ENCODE peak calls at places on chromosome 1, in ten cellular contexts. One of them, this sample, is unnamed.

GRCh38 chr1:84996846-84997666 is at the start of gene MCOLN2:
- DNase-seq in aorta: no peak
- DNase-seq in right cardiac atrium: peak; percentile 64
- DNase-seq in cardiac muscle cell: peak; percentile 69
- DNase-seq in effector memory CD4-positive, alpha-beta T cell: peak; percentile 36
- DNase-seq in hepatocyte: peak; percentile 49
- DNase-seq in neural progenitor cell: peak; percentile 86
- DNase-seq in Peyer's patch: peak; percentile 70
- DNase-seq in foreskin keratinocyte: no peak
- DNase-seq in AG04450: no peak
- DNase-seq in this sample: no peak

GRCh38 chr1:64822621-64823020 is 77.7 kb downstream of the RAVER2 start:
- DNase-seq in hepatocyte: no peak
- DNase-seq in foreskin keratinocyte: peak; percentile 11
- DNase-seq in right cardiac atrium: no peak
- DNase-seq in cardiac muscle cell: no peak
- DNase-seq in effector memory CD4-positive, alpha-beta T cell: no peak
- DNase-seq in aorta: no peak
- DNase-seq in neural progenitor cell: no peak
- DNase-seq in Peyer's patch: no peak
- DNase-seq in AG04450: no peak
- DNase-seq in this sample: no peak

GRCh38 chr1:145981299-145981600 is 15.1 kb downstream of the TXNIP start:
- DNase-seq in foreskin keratinocyte: no peak
- DNase-seq in AG04450: no peak
- DNase-seq in aorta: no peak
- DNase-seq in Peyer's patch: peak; percentile 49
- DNase-seq in right cardiac atrium: no peak
- DNase-seq in neural progenitor cell: no peak
- DNase-seq in hepatocyte: no peak
- DNase-seq in cardiac muscle cell: no peak
- DNase-seq in effector memory CD4-positive, alpha-beta T cell: no peak
- DNase-seq in this sample: no peak

GRCh38 chr1:190353538-190354101 is 124.0 kb downstream of the BRINP3 start:
- DNase-seq in Peyer's patch: no peak
- DNase-seq in right cardiac atrium: no peak
- DNase-seq in neural progenitor cell: no peak
- DNase-seq in hepatocyte: no peak
- DNase-seq in cardiac muscle cell: no peak
- DNase-seq in AG04450: no peak
- DNase-seq in effector memory CD4-positive, alpha-beta T cell: no peak
- DNase-seq in aorta: no peak
- DNase-seq in foreskin keratinocyte: no peak
- DNase-seq in this sample: no peak

GRCh38 chr1:197140123-197140522 is 6.3 kb downstream of the ASPM start:
- DNase-seq in hepatocyte: no peak
- DNase-seq in cardiac muscle cell: no peak
- DNase-seq in effector memory CD4-positive, alpha-beta T cell: no peak
- DNase-seq in Peyer's patch: no peak
- DNase-seq in right cardiac atrium: no peak
- DNase-seq in neural progenitor cell: no peak
- DNase-seq in aorta: no peak
- DNase-seq in AG04450: no peak
- DNase-seq in foreskin keratinocyte: no peak
- DNase-seq in this sample: no peak

GRCh38 chr1:180981596-180982387 is 40.9 kb downstream of the STX6 start:
- DNase-seq in hepatocyte: no peak
- DNase-seq in Peyer's patch: peak; percentile 65
- DNase-seq in effector memory CD4-positive, alpha-beta T cell: no peak
- DNase-seq in AG04450: no peak
- DNase-seq in neural progenitor cell: peak; percentile 48
- DNase-seq in foreskin keratinocyte: no peak
- DNase-seq in cardiac muscle cell: peak; percentile 6
- DNase-seq in right cardiac atrium: no peak
- DNase-seq in aorta: no peak
- DNase-seq in this sample: no peak

GRCh38 chr1:98793136-98793535 is 131.6 kb downstream of the SNX7 start:
- DNase-seq in effector memory CD4-positive, alpha-beta T cell: no peak
- DNase-seq in hepatocyte: no peak
- DNase-seq in AG04450: no peak
- DNase-seq in foreskin keratinocyte: no peak
- DNase-seq in right cardiac atrium: no peak
- DNase-seq in Peyer's patch: no peak
- DNase-seq in cardiac muscle cell: no peak
- DNase-seq in aorta: no peak
- DNase-seq in neural progenitor cell: no peak
- DNase-seq in this sample: no peak

GRCh38 chr1:31843506-31843905 is 27.7 kb upstream of the SPOCD1 start:
- DNase-seq in cardiac muscle cell: no peak
- DNase-seq in hepatocyte: no peak
- DNase-seq in neural progenitor cell: no peak
- DNase-seq in right cardiac atrium: no peak
- DNase-seq in aorta: no peak
- DNase-seq in Peyer's patch: peak; percentile 29
- DNase-seq in foreskin keratinocyte: peak; percentile 44
- DNase-seq in AG04450: peak; percentile 10
- DNase-seq in effector memory CD4-positive, alpha-beta T cell: no peak
- DNase-seq in this sample: peak; percentile 22

GRCh38 chr1:247551716-247552115 is 2.8 kb downstream of the GCSAML start:
- DNase-seq in right cardiac atrium: no peak
- DNase-seq in foreskin keratinocyte: no peak
- DNase-seq in AG04450: no peak
- DNase-seq in Peyer's patch: no peak
- DNase-seq in effector memory CD4-positive, alpha-beta T cell: no peak
- DNase-seq in hepatocyte: peak; percentile 45
- DNase-seq in aorta: no peak
- DNase-seq in cardiac muscle cell: no peak
- DNase-seq in neural progenitor cell: no peak
- DNase-seq in this sample: no peak

GRCh38 chr1:8055973-8056372 is 29.9 kb upstream of the ERRFI1 start:
- DNase-seq in cardiac muscle cell: no peak
- DNase-seq in neural progenitor cell: no peak
- DNase-seq in hepatocyte: no peak
- DNase-seq in aorta: no peak
- DNase-seq in foreskin keratinocyte: peak; percentile 94
- DNase-seq in AG04450: no peak
- DNase-seq in Peyer's patch: no peak
- DNase-seq in effector memory CD4-positive, alpha-beta T cell: no peak
- DNase-seq in right cardiac atrium: no peak
- DNase-seq in this sample: peak; percentile 66

GRCh38 chr1:67393240-67393639 is 37.0 kb downstream of the SERBP1 start:
- DNase-seq in aorta: peak; percentile 78
- DNase-seq in effector memory CD4-positive, alpha-beta T cell: no peak
- DNase-seq in foreskin keratinocyte: no peak
- DNase-seq in neural progenitor cell: no peak
- DNase-seq in AG04450: no peak
- DNase-seq in hepatocyte: peak; percentile 10
- DNase-seq in cardiac muscle cell: peak; percentile 41
- DNase-seq in right cardiac atrium: peak; percentile 58
- DNase-seq in Peyer's patch: no peak
- DNase-seq in this sample: no peak

GRCh38 chr1:98086156-98086555 is 165.3 kb upstream of the DPYD start:
- DNase-seq in hepatocyte: no peak
- DNase-seq in aorta: no peak
- DNase-seq in effector memory CD4-positive, alpha-beta T cell: no peak
- DNase-seq in right cardiac atrium: no peak
- DNase-seq in Peyer's patch: no peak
- DNase-seq in foreskin keratinocyte: peak; percentile 63
- DNase-seq in neural progenitor cell: no peak
- DNase-seq in cardiac muscle cell: no peak
- DNase-seq in AG04450: peak; percentile 49
- DNase-seq in this sample: no peak

GRCh38 chr1:100794719-100795645 is 75.4 kb downstream of the VCAM1 start:
- DNase-seq in neural progenitor cell: no peak
- DNase-seq in foreskin keratinocyte: no peak
- DNase-seq in cardiac muscle cell: no peak
- DNase-seq in AG04450: no peak
- DNase-seq in hepatocyte: no peak
- DNase-seq in Peyer's patch: no peak
- DNase-seq in aorta: no peak
- DNase-seq in effector memory CD4-positive, alpha-beta T cell: no peak
- DNase-seq in right cardiac atrium: no peak
- DNase-seq in this sample: no peak

GRCh38 chr1:38047603-38048146 is 1.1 kb upstream of the POU3F1 start:
- DNase-seq in hepatocyte: no peak
- DNase-seq in foreskin keratinocyte: peak; percentile 50
- DNase-seq in AG04450: no peak
- DNase-seq in neural progenitor cell: peak; percentile 85
- DNase-seq in right cardiac atrium: no peak
- DNase-seq in effector memory CD4-positive, alpha-beta T cell: no peak
- DNase-seq in cardiac muscle cell: peak; percentile 68
- DNase-seq in aorta: no peak
- DNase-seq in Peyer's patch: no peak
- DNase-seq in this sample: no peak

GRCh38 chr1:224958490-224958889 is 29.0 kb downstream of the DNAH14 start:
- DNase-seq in right cardiac atrium: no peak
- DNase-seq in effector memory CD4-positive, alpha-beta T cell: no peak
- DNase-seq in neural progenitor cell: no peak
- DNase-seq in Peyer's patch: no peak
- DNase-seq in aorta: no peak
- DNase-seq in cardiac muscle cell: no peak
- DNase-seq in foreskin keratinocyte: no peak
- DNase-seq in hepatocyte: no peak
- DNase-seq in AG04450: no peak
- DNase-seq in this sample: no peak

GRCh38 chr1:182699673-182700350 is 15.4 kb upstream of the RGS8 start:
- DNase-seq in AG04450: no peak
- DNase-seq in cardiac muscle cell: peak; percentile 22
- DNase-seq in Peyer's patch: no peak
- DNase-seq in neural progenitor cell: peak; percentile 74
- DNase-seq in effector memory CD4-positive, alpha-beta T cell: no peak
- DNase-seq in right cardiac atrium: peak; percentile 62
- DNase-seq in foreskin keratinocyte: no peak
- DNase-seq in hepatocyte: peak; percentile 23
- DNase-seq in aorta: no peak
- DNase-seq in this sample: no peak

GRCh38 chr1:203075249-203076030 is 10.4 kb downstream of the MYOG start:
- DNase-seq in effector memory CD4-positive, alpha-beta T cell: no peak
- DNase-seq in AG04450: no peak
- DNase-seq in neural progenitor cell: peak; percentile 57
- DNase-seq in cardiac muscle cell: no peak
- DNase-seq in Peyer's patch: no peak
- DNase-seq in foreskin keratinocyte: no peak
- DNase-seq in right cardiac atrium: no peak
- DNase-seq in hepatocyte: no peak
- DNase-seq in aorta: no peak
- DNase-seq in this sample: no peak

GRCh38 chr1:4741876-4742423 is 87.5 kb downstream of the AJAP1 start:
- DNase-seq in foreskin keratinocyte: no peak
- DNase-seq in right cardiac atrium: no peak
- DNase-seq in cardiac muscle cell: no peak
- DNase-seq in Peyer's patch: no peak
- DNase-seq in AG04450: no peak
- DNase-seq in neural progenitor cell: no peak
- DNase-seq in aorta: no peak
- DNase-seq in hepatocyte: no peak
- DNase-seq in effector memory CD4-positive, alpha-beta T cell: no peak
- DNase-seq in this sample: no peak
- H3K27ac ChIP-seq in foreskin keratinocyte: no peak overlapping the region
- H3K27ac ChIP-seq in right cardiac atrium: no peak overlapping the region
- H3K27ac ChIP-seq in cardiac muscle cell: no peak overlapping the region
- H3K27ac ChIP-seq in Peyer's patch: no peak overlapping the region
- H3K27ac ChIP-seq in AG04450: no peak overlapping the region
- H3K27ac ChIP-seq in neural progenitor cell: no peak overlapping the region
- H3K27ac ChIP-seq in aorta: no peak overlapping the region
- H3K27ac ChIP-seq in hepatocyte: no peak overlapping the region
- H3K27ac ChIP-seq in effector memory CD4-positive, alpha-beta T cell: no peak overlapping the region
- H3K27ac ChIP-seq in this sample: no peak overlapping the region

DNA sequence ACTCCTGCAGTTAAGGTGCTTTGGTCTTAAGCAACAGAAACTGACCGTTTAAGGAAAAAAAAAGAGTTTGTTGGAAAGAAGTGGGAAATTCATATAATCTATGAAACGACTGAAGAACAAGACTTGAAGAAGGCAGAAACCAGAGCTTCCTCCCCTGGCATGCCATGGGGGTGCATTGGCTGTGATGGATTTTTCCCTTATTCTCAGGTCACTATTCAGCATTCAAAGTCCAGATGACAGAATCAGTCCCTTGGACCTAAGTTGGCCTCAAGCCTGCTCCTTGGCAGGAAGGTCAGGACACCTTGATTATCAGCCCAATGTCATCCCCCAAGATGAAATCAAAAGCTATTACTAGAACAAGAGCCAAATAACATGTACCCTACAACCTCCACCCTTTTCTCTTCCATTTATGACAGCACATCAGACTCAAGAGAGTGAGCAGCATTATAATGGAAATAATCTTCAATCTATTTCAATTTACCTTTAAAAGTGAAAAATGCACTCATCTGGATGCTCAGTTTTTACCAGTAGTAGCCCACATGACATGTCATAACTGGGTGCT is 15.8 kb upstream of the TMEM9 start:
- DNase-seq in aorta: no peak
- DNase-seq in cardiac muscle cell: peak; percentile 11
- DNase-seq in foreskin keratinocyte: no peak
- DNase-seq in Peyer's patch: no peak
- DNase-seq in effector memory CD4-positive, alpha-beta T cell: no peak
- DNase-seq in AG04450: no peak
- DNase-seq in neural progenitor cell: no peak
- DNase-seq in right cardiac atrium: no peak
- DNase-seq in hepatocyte: no peak
- DNase-seq in this sample: no peak
- H3K27ac ChIP-seq in aorta: peak overlapping the region; percentile 29
- H3K27ac ChIP-seq in cardiac muscle cell: peak overlapping the region; percentile 89
- H3K27ac ChIP-seq in foreskin keratinocyte: no peak overlapping the region
- H3K27ac ChIP-seq in Peyer's patch: peak overlapping the region; percentile 95
- H3K27ac ChIP-seq in effector memory CD4-positive, alpha-beta T cell: no peak overlapping the region
- H3K27ac ChIP-seq in AG04450: no peak overlapping the region
- H3K27ac ChIP-seq in neural progenitor cell: no peak overlapping the region
- H3K27ac ChIP-seq in right cardiac atrium: peak overlapping the region; percentile 41
- H3K27ac ChIP-seq in hepatocyte: peak overlapping the region; percentile 60
- H3K27ac ChIP-seq in this sample: peak overlapping the region; percentile 87

DNA sequence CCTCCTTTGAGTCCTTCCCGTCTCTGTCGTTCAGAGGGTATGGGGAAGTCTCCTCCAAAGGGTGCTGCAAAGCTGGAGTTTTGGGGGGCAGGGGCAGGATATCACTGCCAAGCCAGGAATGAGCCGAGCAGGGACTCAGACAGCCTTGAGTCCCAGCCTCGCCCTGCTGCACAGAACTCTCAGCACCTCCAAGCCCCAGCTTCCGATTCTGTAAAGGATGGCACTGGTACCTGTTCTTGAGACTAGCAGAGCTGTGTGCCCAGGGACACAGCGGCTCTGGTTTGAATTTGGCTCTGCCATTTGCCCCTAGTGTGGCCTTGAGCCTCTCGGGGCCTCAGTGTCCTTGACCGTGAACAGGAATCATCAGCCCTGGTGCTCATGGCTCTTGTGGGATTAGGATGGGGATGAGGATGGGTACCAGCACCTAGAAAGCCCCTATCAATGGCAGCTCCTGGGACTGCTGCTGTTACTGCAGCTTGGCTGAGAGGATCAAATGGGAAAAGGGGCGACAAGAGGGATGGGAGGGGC is 1.5 kb upstream of the FBLIM1 start:
- DNase-seq in effector memory CD4-positive, alpha-beta T cell: no peak
- DNase-seq in AG04450: no peak
- DNase-seq in neural progenitor cell: no peak
- DNase-seq in foreskin keratinocyte: no peak
- DNase-seq in Peyer's patch: no peak
- DNase-seq in right cardiac atrium: no peak
- DNase-seq in cardiac muscle cell: no peak
- DNase-seq in hepatocyte: no peak
- DNase-seq in aorta: no peak
- DNase-seq in this sample: no peak
- H3K27ac ChIP-seq in effector memory CD4-positive, alpha-beta T cell: no peak overlapping the region
- H3K27ac ChIP-seq in AG04450: no peak overlapping the region
- H3K27ac ChIP-seq in neural progenitor cell: no peak overlapping the region
- H3K27ac ChIP-seq in foreskin keratinocyte: no peak overlapping the region
- H3K27ac ChIP-seq in Peyer's patch: peak overlapping the region; percentile 95
- H3K27ac ChIP-seq in right cardiac atrium: no peak overlapping the region
- H3K27ac ChIP-seq in cardiac muscle cell: no peak overlapping the region
- H3K27ac ChIP-seq in hepatocyte: peak overlapping the region; percentile 95
- H3K27ac ChIP-seq in aorta: peak overlapping the region; percentile 87
- H3K27ac ChIP-seq in this sample: peak overlapping the region; percentile 96

GRCh38 chr1:150185481-150185880 is 35.8 kb downstream of the PLEKHO1 start:
- DNase-seq in right cardiac atrium: no peak
- DNase-seq in cardiac muscle cell: no peak
- DNase-seq in neural progenitor cell: no peak
- DNase-seq in foreskin keratinocyte: no peak
- DNase-seq in hepatocyte: no peak
- DNase-seq in AG04450: no peak
- DNase-seq in effector memory CD4-positive, alpha-beta T cell: no peak
- DNase-seq in Peyer's patch: no peak
- DNase-seq in aorta: no peak
- DNase-seq in this sample: no peak
- H3K27ac ChIP-seq in right cardiac atrium: no peak overlapping the region
- H3K27ac ChIP-seq in cardiac muscle cell: no peak overlapping the region
- H3K27ac ChIP-seq in neural progenitor cell: no peak overlapping the region
- H3K27ac ChIP-seq in foreskin keratinocyte: no peak overlapping the region
- H3K27ac ChIP-seq in hepatocyte: no peak overlapping the region
- H3K27ac ChIP-seq in AG04450: no peak overlapping the region
- H3K27ac ChIP-seq in effector memory CD4-positive, alpha-beta T cell: no peak overlapping the region
- H3K27ac ChIP-seq in Peyer's patch: no peak overlapping the region
- H3K27ac ChIP-seq in aorta: no peak overlapping the region
- H3K27ac ChIP-seq in this sample: no peak overlapping the region